ENCODE peak calls at places on chromosomes 13 and 19, in five cellular contexts. P is suprapubic skin, D is stomach, Z is hepatocyte, G is cardiac muscle cell. H is an unnamed sample.

GRCh38 chr13:51892657-51893056 is 30.9 kb downstream of the CCDC70 start:
- DNase-seq in P (no peak), D (no peak), Z (no peak), G (no peak), H (no peak)

GRCh38 chr13:41206467-41206866 is 12.1 kb upstream of the KBTBD7 start:
- DNase-seq in P (no peak), D (no peak), Z (no peak), G (no peak), H (no peak)

GRCh38 chr13:20161275-20161950 is 561 bp upstream of the GJA3 start:
- DNase-seq in P (no peak), D (no peak), Z (peak; percentile 32), G (peak; percentile 8), H (no peak)

GRCh38 chr19:30784850-30785459 is 412.8 kb downstream of the ZNF536 start:
- DNase-seq in P (no peak), D (peak; percentile 43), Z (peak; percentile 52), G (peak; percentile 50), H (peak; percentile 89)

GRCh38 chr13:40026741-40027140 is 371.3 kb downstream of the COG6 start:
- DNase-seq in P (no peak), D (no peak), Z (no peak), G (no peak), H (no peak)

GRCh38 chr19:33814181-33815165 is 17.8 kb downstream of the KCTD15 start:
- DNase-seq in P (peak; percentile 38), D (no peak), Z (no peak), G (no peak), H (no peak)

GRCh38 chr13:40190656-40191100 is 475.8 kb downstream of the FOXO1 start:
- DNase-seq in P (no peak), D (peak; percentile 50), Z (peak; percentile 86), G (peak; percentile 86), H (no peak)

GRCh38 chr13:27455331-27455855 is 5.0 kb upstream of the MTIF3 start:
- DNase-seq in P (no peak), D (no peak), Z (no peak), G (no peak), H (no peak)

GRCh38 chr19:30408734-30409301 is 36.6 kb downstream of the ZNF536 start:
- DNase-seq in P (no peak), D (no peak), Z (no peak), G (no peak), H (no peak)

GRCh38 chr13:25217023-25217909 is 45.2 kb upstream of the AMER2 start:
- DNase-seq in P (no peak), D (no peak), Z (no peak), G (peak; percentile 39), H (no peak)

GRCh38 chr13:76992548-76993001 is 694 bp downstream of the CLN5 start:
- DNase-seq in P (peak; percentile 71), D (no peak), Z (peak; percentile 62), G (peak; percentile 17), H (no peak)

GRCh38 chr19:7868326-7868670 is 5.9 kb downstream of the PRR36 start:
- DNase-seq in P (no peak), D (peak; percentile 32), Z (no peak), G (no peak), H (no peak)

GRCh38 chr13:33262069-33262487 is 23.5 kb downstream of the STARD13 start:
- DNase-seq in P (no peak), D (no peak), Z (peak; percentile 76), G (no peak), H (no peak)

GRCh38 chr13:113437408-113438010 is 15.8 kb downstream of the ADPRHL1 start:
- DNase-seq in P (no peak), D (peak; percentile 60), Z (no peak), G (peak; percentile 12), H (no peak)

GRCh38 chr19:46963093-46963734 is 56.4 kb upstream of the NPAS1 start:
- DNase-seq in P (no peak), D (no peak), Z (no peak), G (peak; percentile 96), H (no peak)

GRCh38 chr13:30829145-30829544 is 76.9 kb upstream of the MEDAG start:
- DNase-seq in P (no peak), D (no peak), Z (peak; percentile 34), G (peak; percentile 38), H (no peak)

GRCh38 chr13:98688373-98688772 is 64.1 kb downstream of the SLC15A1 start:
- DNase-seq in P (no peak), D (no peak), Z (no peak), G (no peak), H (no peak)

GRCh38 chr13:46295531-46296464 is 84.1 kb downstream of the LRRC63 start:
- DNase-seq in P (peak; percentile 64), D (peak; percentile 34), Z (no peak), G (peak; percentile 97), H (no peak)

GRCh38 chr19:12766051-12766521 is 9.3 kb downstream of the HOOK2 start:
- DNase-seq in P (peak; percentile 92), D (peak; percentile 93), Z (peak; percentile 85), G (no peak), H (no peak)

GRCh38 chr13:35992964-35993363 is 138.2 kb downstream of the DCLK1 start:
- DNase-seq in P (no peak), D (no peak), Z (no peak), G (peak; percentile 81), H (no peak)

GRCh38 chr13:73261739-73262216 is 203.0 kb downstream of the KLF5 start:
- DNase-seq in P (no peak), D (no peak), Z (peak; percentile 30), G (peak; percentile 40), H (no peak)

GRCh38 chr13:62525652-62526051 is 1110.0 kb upstream of the PCDH20 start:
- DNase-seq in P (no peak), D (no peak), Z (no peak), G (no peak), H (no peak)

GRCh38 chr13:100517135-100517534 is 71.5 kb downstream of the GGACT start:
- DNase-seq in P (no peak), D (peak; percentile 50), Z (peak; percentile 66), G (no peak), H (no peak)

GRCh38 chr19:49857834-49858590 is 7.1 kb downstream of the PTOV1 start:
- DNase-seq in P (peak; percentile 60), D (no peak), Z (no peak), G (no peak), H (no peak)

DNA sequence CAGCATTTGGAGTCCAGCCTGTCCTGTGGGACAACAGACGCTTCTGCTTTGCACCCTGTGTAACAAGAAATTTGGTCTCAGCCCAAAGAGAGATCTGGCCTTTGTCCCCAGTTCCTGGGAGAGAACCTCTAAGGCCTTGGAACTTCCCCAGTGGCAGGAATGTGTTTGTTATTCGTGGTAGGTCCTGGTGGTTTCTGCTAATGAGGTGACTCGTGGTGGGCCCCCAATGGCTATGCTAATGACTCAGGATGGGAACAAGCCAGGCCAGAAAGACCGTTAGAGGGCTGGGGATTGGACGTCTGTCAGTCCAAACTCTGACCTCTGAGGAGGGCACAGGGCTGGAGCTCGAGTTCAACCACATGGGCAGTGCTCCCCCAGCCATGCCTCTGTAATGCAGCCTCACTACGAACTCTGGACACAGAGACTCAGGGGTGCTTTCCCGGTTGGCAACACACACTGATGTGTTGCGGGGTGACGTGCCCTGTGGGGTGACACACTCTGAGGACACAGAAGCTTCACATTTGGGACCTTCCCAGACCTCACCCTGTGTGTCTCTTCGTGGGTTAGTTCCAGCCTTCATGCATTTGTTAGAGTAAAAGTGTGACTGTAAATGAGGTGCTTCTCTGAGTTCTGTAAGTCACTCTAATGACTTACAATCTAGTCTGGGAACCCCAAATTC is 38.9 kb downstream of the TEX29 start:
- DNase-seq in P (no peak), D (peak; percentile 16), Z (no peak), G (no peak), H (peak; percentile 77)
- H3K27ac ChIP-seq in P (no peak overlapping the region), D (no peak overlapping the region), Z (no peak overlapping the region), G (no peak overlapping the region), H (no peak overlapping the region)

GRCh38 chr19:11018743-11019142 is 57.9 kb downstream of the SMARCA4 start:
- DNase-seq in P (no peak), D (no peak), Z (peak; percentile 40), G (no peak), H (no peak)

GRCh38 chr19:11017275-11018035 is 56.6 kb downstream of the SMARCA4 start:
- DNase-seq in P (no peak), D (no peak), Z (no peak), G (no peak), H (no peak)

GRCh38 chr19:11018179-11018578 is 57.3 kb downstream of the SMARCA4 start:
- DNase-seq in P (no peak), D (no peak), Z (peak; percentile 87), G (no peak), H (no peak)

GRCh38 chr19:11014403-11014911 is 53.6 kb downstream of the SMARCA4 start:
- DNase-seq in P (no peak), D (no peak), Z (no peak), G (no peak), H (no peak)

DNA sequence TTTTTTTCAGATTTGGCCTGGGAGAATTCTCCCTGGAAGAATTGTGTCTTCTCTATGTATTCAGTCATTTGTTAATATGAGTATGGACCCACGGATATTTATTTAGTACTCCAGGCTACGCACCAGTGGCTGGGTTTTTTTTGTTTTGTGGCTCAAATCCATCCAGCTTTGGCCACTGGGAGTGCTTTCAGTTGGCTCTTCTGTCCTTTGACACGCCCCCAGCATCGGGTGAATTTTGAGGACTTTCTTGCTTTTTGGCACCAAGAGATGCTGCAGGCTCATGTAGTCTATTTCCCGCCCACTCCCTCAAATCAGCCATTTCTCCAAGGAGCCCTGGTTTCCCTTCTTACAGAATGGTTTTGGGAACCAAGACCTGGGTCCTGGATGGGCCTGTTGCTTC is 55.8 kb downstream of the SMARCA4 start:
- DNase-seq in P (no peak), D (no peak), Z (no peak), G (no peak), H (no peak)
- H3K4me1 ChIP-seq in P (no peaks in the 10 kb centered on the region), D (no peaks in the 10 kb centered on the region), Z (peaks cover 12% of the 10 kb centered on the region), G (no peaks in the 10 kb centered on the region), H (no peaks in the 10 kb centered on the region)

GRCh38 chr13:44718467-44718866 is 142.3 kb upstream of the TSC22D1 start:
- DNase-seq in P (no peak), D (no peak), Z (no peak), G (no peak), H (no peak)

GRCh38 chr13:44715287-44716224 is 139.4 kb upstream of the TSC22D1 start:
- DNase-seq in P (no peak), D (no peak), Z (no peak), G (peak; percentile 37), H (no peak)

GRCh38 chr13:44710576-44710975 is 134.4 kb upstream of the TSC22D1 start:
- DNase-seq in P (no peak), D (no peak), Z (no peak), G (peak; percentile 86), H (no peak)

DNA sequence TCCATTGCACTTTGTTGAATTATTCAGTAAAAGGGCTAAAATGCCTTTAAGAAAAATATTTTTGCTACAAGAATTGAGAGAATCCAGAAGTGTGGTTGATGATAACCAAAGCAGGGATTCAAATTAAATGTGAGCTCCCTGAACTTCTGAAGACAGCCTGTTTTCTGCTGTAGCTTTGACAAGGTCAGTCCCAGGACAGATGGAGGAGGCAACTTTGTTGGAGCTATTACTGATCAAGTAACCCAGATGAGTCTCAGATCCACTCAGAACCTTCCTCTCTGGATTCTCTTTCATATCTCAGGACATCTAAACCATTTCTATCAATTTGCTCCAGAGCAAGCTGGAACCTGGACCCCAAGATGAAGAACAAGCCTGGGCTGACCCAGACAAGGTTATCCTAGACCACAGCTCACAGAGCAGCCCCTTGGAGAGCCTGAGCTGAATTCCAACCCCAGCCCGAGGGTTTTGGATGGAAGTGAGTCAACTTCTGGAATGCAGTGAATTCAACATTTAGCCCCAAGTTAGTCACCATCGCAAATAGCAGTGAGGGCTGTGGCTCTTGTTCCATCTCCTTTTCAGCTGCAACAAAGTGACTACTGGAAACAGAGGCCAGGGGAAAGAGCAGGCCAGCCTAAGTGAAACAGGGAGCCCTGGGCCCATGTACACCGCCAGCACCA is 137.8 kb upstream of the TSC22D1 start:
- DNase-seq in P (no peak), D (no peak), Z (peak; percentile 26), G (peak; percentile 95), H (no peak)
- H3K27ac ChIP-seq in P (peak overlapping the region; percentile 71), D (no peak overlapping the region), Z (peak overlapping the region; percentile 72), G (no peak overlapping the region), H (no peak overlapping the region)

GRCh38 chr13:91456837-91457236 is 58.4 kb downstream of the GPC5 start:
- DNase-seq in P (no peak), D (no peak), Z (no peak), G (no peak), H (no peak)
- H3K4me1 ChIP-seq in P (no peaks in the 10 kb centered on the region), D (no peaks in the 10 kb centered on the region), Z (no peaks in the 10 kb centered on the region), G (no peaks in the 10 kb centered on the region), H (no peaks in the 10 kb centered on the region)

H was measured in esophagus muscularis mucosa.